ENCODE peak calls at places on chromosomes 5 and 9, in five cellular contexts. I is GM23338, V is choroid plexus epithelial cell, D is fibroblast of mammary gland, K is tibial nerve. M is an unnamed sample.

GRCh38 chr9:135788576-135789300 is 86.8 kb downstream of the KCNT1 start:
- DNase-seq in I (no peak), V (no peak), D (no peak), K (no peak), M (no peak)

GRCh38 chr5:179558912-179559279 is 8.5 kb downstream of the RUFY1 start:
- DNase-seq in I (peak; percentile 93), V (peak; percentile 53), D (peak; percentile 40), K (no peak), M (no peak)

GRCh38 chr9:137278913-137279711 is 1.6 kb downstream of the TOR4A start:
- DNase-seq in I (no peak), V (no peak), D (no peak), K (no peak), M (no peak)

GRCh38 chr9:135355466-135356420 is 123.8 kb upstream of the PPP1R26 start:
- DNase-seq in I (no peak), V (no peak), D (no peak), K (no peak), M (no peak)

GRCh38 chr9:97958812-97959511 is 21.0 kb upstream of the HEMGN start:
- DNase-seq in I (no peak), V (peak; percentile 58), D (peak; percentile 71), K (no peak), M (no peak)

GRCh38 chr9:116437411-116438370 is 249.4 kb upstream of the TRIM32 start:
- DNase-seq in I (no peak), V (no peak), D (no peak), K (no peak), M (no peak)

GRCh38 chr5:146873186-146873917 is 5.2 kb downstream of the PPP2R2B start:
- DNase-seq in I (no peak), V (no peak), D (no peak), K (no peak), M (no peak)

GRCh38 chr5:109411627-109412026 is 1.9 kb upstream of the PJA2 start:
- DNase-seq in I (no peak), V (peak; percentile 94), D (peak; percentile 97), K (no peak), M (peak; percentile 5)

GRCh38 chr5:174755103-174755502 is 30.7 kb downstream of the MSX2 start:
- DNase-seq in I (no peak), V (peak; percentile 38), D (no peak), K (no peak), M (no peak)

GRCh38 chr5:143244000-143244736 is 159.3 kb downstream of the NR3C1 start:
- DNase-seq in I (no peak), V (peak; percentile 95), D (peak; percentile 98), K (peak; percentile 46), M (no peak)

GRCh38 chr5:8520922-8521321 is 652.0 kb downstream of the MTRR start:
- DNase-seq in I (no peak), V (no peak), D (no peak), K (no peak), M (no peak)

DNA sequence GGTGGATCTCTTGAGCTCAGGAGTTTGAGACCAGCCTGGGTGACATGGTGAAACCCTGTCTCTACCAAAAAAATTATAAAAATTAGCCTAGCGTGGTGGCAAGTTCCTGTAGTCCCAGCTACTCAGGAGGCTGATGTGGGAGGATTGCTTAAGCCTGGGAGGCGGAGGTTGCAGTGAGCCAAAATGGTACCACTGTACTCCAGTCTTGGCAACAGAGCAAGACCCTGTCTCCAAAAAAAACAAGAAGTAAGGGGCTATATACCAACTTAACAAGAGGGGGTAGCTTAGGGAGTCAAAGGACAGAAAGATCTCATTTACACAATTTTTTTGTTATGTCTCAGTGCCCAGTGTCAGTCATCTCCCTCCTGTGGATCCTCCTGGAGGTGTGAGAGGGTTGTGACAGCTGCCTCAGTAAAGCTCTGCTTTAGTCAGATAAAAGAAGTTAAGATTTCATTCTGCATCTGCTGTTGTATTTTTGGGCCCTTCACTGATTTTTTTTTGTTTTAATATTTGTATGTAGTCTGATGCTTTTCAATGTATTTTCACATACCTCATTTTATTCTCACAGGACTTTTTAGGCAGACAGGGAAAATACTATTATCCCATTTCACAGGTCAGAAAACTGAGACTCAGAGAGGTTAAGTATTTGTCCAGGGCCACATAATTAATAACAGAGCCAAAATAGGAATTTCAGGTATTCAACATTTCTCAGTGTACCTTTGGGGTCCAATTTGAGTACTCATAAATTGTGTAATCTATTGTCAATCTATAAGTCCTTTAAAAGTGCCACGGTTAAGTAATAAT is 120.9 kb upstream of the GRHPR start:
- DNase-seq in I (no peak), V (no peak), D (no peak), K (no peak), M (no peak)
- H3K4me3 ChIP-seq in I (no peak overlapping the region), V (no peak overlapping the region), D (no peak overlapping the region), K (no peak overlapping the region), M (no peak overlapping the region)

GRCh38 chr5:159864885-159865622 is 51.2 kb upstream of the ADRA1B start:
- DNase-seq in I (no peak), V (no peak), D (peak; percentile 87), K (no peak), M (no peak)
- H3K4me3 ChIP-seq in I (no peak overlapping the region), V (no peak overlapping the region), D (peak overlapping the region; percentile 22), K (no peak overlapping the region), M (no peak overlapping the region)

GRCh38 chr5:171483453-171484177 is 64.2 kb downstream of the FGF18 start:
- DNase-seq in I (no peak), V (peak; percentile 38), D (peak; percentile 95), K (peak; percentile 63), M (no peak)
- H3K4me3 ChIP-seq in I (no peak overlapping the region), V (no peak overlapping the region), D (no peak overlapping the region), K (no peak overlapping the region), M (no peak overlapping the region)

GRCh38 chr9:126665696-126666035 is 51.9 kb downstream of the LMX1B start:
- DNase-seq in I (peak; percentile 36), V (no peak), D (no peak), K (no peak), M (no peak)
- H3K4me3 ChIP-seq in I (peak overlapping the region; percentile 53), V (no peak overlapping the region), D (no peak overlapping the region), K (no peak overlapping the region), M (no peak overlapping the region)